ENCODE peak calls at places on chromosomes 6 and 20, in six cellular contexts. J is lung; T is stimulated activated CD8-positive, alpha-beta memory T cell treated with anti-CD3 and anti-CD28 coated beads, Interleukin-7, amount 100 ng/mL, for 4 hours; Y is T follicular helper cell; L is activated CD8-positive, alpha-beta memory T cell treated with anti-CD3 and anti-CD28 coated beads for 48 hours; K is NCI-H2081. B is an unnamed sample.
A peak's percentile ranks its signal among the peaks of the same experiment; 100 is the strongest.

GRCh38 chr6:50850223-50850751 is 31.6 kb downstream of the TFAP2B start:
- DNase-seq in J (no peak), T (no peak), Y (no peak), L (no peak), K (no peak), B (no peak)

GRCh38 chr6:127178746-127179145 is 60.3 kb downstream of the RSPO3 start:
- DNase-seq in J (no peak), T (no peak), Y (no peak), L (no peak), K (no peak), B (peak; percentile 42)

GRCh38 chr6:19731286-19731685 is 105.9 kb upstream of the ID4 start:
- DNase-seq in J (no peak), T (no peak), Y (no peak), L (no peak), K (no peak), B (peak; percentile 95)

GRCh38 chr6:125050663-125051318 is 88.6 kb downstream of the RNF217 start:
- DNase-seq in J (no peak), T (no peak), Y (no peak), L (no peak), K (no peak), B (no peak)

GRCh38 chr6:105087571-105088211 is 92.1 kb downstream of the POPDC3 start:
- DNase-seq in J (no peak), T (no peak), Y (no peak), L (no peak), K (peak; percentile 33), B (peak; percentile 72)

GRCh38 chr6:168238159-168238887 is 81.3 kb downstream of the DACT2 start:
- DNase-seq in J (no peak), T (no peak), Y (no peak), L (no peak), K (no peak), B (peak; percentile 53)

GRCh38 chr6:99802396-99803031 is 191.5 kb downstream of the MCHR2 start:
- DNase-seq in J (no peak), T (no peak), Y (no peak), L (no peak), K (no peak), B (no peak)

GRCh38 chr20:4014031-4014474 is 1.3 kb downstream of the RNF24 start:
- DNase-seq in J (peak; percentile 65), T (no peak), Y (no peak), L (no peak), K (peak; percentile 86), B (peak; percentile 90)

GRCh38 chr6:45780523-45780922 is 235.1 kb downstream of the CLIC5 start:
- DNase-seq in J (no peak), T (no peak), Y (no peak), L (no peak), K (no peak), B (no peak)

GRCh38 chr6:121247386-121247785 is 86.9 kb downstream of the TBC1D32 start:
- DNase-seq in J (no peak), T (no peak), Y (no peak), L (no peak), K (no peak), B (peak; percentile 19)

GRCh38 chr6:44298055-44298803 is 14.9 kb downstream of the AARS2 start:
- DNase-seq in J (no peak), T (no peak), Y (no peak), L (no peak), K (no peak), B (peak; percentile 16)

GRCh38 chr20:16968099-16968498 is 219.9 kb downstream of the OTOR start:
- DNase-seq in J (no peak), T (no peak), Y (no peak), L (no peak), K (no peak), B (no peak)

GRCh38 chr6:13045676-13046075 is 282.7 kb downstream of the TBC1D7 start:
- DNase-seq in J (no peak), T (no peak), Y (no peak), L (no peak), K (no peak), B (no peak)

GRCh38 chr6:114521926-114522325 is 179.1 kb upstream of the HS3ST5 start:
- DNase-seq in J (no peak), T (no peak), Y (no peak), L (no peak), K (no peak), B (no peak)

GRCh38 chr20:36396847-36397246 is 90.7 kb downstream of the DLGAP4 start:
- DNase-seq in J (no peak), T (no peak), Y (no peak), L (no peak), K (no peak), B (no peak)

GRCh38 chr6:113856011-113856551 is 1.1 kb upstream of the MARCKS start:
- DNase-seq in J (no peak), T (no peak), Y (no peak), L (no peak), K (peak; percentile 50), B (peak; percentile 71)

GRCh38 chr6:124234806-124235205 is 431.1 kb downstream of the NKAIN2 start:
- DNase-seq in J (no peak), T (no peak), Y (no peak), L (no peak), K (peak; percentile 9), B (no peak)

GRCh38 chr20:50288128-50288623 is 97.5 kb downstream of the CEBPB start:
- DNase-seq in J (no peak), T (no peak), Y (no peak), L (no peak), K (no peak), B (no peak)

GRCh38 chr6:13554929-13555333 is 19.5 kb upstream of the SIRT5 start:
- DNase-seq in J (no peak), T (no peak), Y (no peak), L (no peak), K (no peak), B (peak; percentile 69)

GRCh38 chr6:87154641-87155271 is 609 bp upstream of the ZNF292 start:
- DNase-seq in J (no peak), T (peak; percentile 29), Y (peak; percentile 48), L (no peak), K (peak; percentile 86), B (peak; percentile 90)

GRCh38 chr6:84103029-84103428 is 69.5 kb downstream of the MRAP2 start:
- DNase-seq in J (no peak), T (no peak), Y (no peak), L (no peak), K (no peak), B (peak; percentile 84)

GRCh38 chr6:84623956-84624680 is 140.3 kb downstream of the TBX18 start:
- DNase-seq in J (no peak), T (no peak), Y (no peak), L (no peak), K (no peak), B (peak; percentile 86)

GRCh38 chr20:19789446-19789845 is 31.4 kb downstream of the RIN2 start:
- DNase-seq in J (no peak), T (no peak), Y (no peak), L (no peak), K (no peak), B (no peak)

GRCh38 chr6:138691595-138692057 is 81.9 kb upstream of the CCDC28A start:
- DNase-seq in J (no peak), T (no peak), Y (no peak), L (no peak), K (peak; percentile 18), B (peak; percentile 79)

GRCh38 chr6:158717341-158718328 is 67.8 kb downstream of the SYTL3 start:
- DNase-seq in J (no peak), T (no peak), Y (no peak), L (no peak), K (no peak), B (no peak)

GRCh38 chr6:52984247-52984646 is 10.8 kb downstream of the GSTA4 start:
- DNase-seq in J (no peak), T (no peak), Y (no peak), L (no peak), K (no peak), B (peak; percentile 9)

GRCh38 chr20:33803921-33804337 is 7.2 kb upstream of the CHMP4B start:
- DNase-seq in J (no peak), T (no peak), Y (no peak), L (no peak), K (no peak), B (peak; percentile 88)

GRCh38 chr20:33169176-33169794 is 1.3 kb downstream of the BPIFA2 start:
- DNase-seq in J (no peak), T (no peak), Y (no peak), L (peak; percentile 3), K (no peak), B (no peak)

GRCh38 chr20:36462440-36463211 is 78.7 kb upstream of the MYL9 start:
- DNase-seq in J (no peak), T (no peak), Y (no peak), L (no peak), K (peak; percentile 29), B (peak; percentile 76)

B was measured in GM23248.